ENCODE peak calls at places on chromosomes 1 and 21, in eight cellular contexts. M is heart left ventricle, X is sigmoid colon, Y is right lobe of liver, L is breast epithelium, H is transverse colon, W is endothelial cell of umbilical vein, C is ovary. A is an unnamed sample.

GRCh38 chr1:28811766-28812668 is at the start of gene OPRD1:
- DNase-seq in L (no peak), H (no peak), Y (no peak), C (no peak), X (no peak), W (no peak), M (no peak), A (no peak)

GRCh38 chr1:27596261-27596660 is 7.7 kb downstream of the AHDC1 start:
- DNase-seq in Y (no peak), C (no peak), M (no peak), L (no peak), W (no peak), X (no peak), H (no peak), A (no peak)

GRCh38 chr1:59765036-59765730 is 49.6 kb upstream of the HOOK1 start:
- DNase-seq in M (no peak), H (no peak), W (no peak), Y (no peak), X (no peak), L (no peak), C (no peak), A (no peak)

GRCh38 chr1:219834247-219834917 is 94.0 kb downstream of the SLC30A10 start:
- DNase-seq in L (no peak), M (no peak), X (no peak), Y (no peak), W (no peak), C (no peak), H (no peak), A (no peak)

GRCh38 chr1:179177182-179177581 is 52.3 kb downstream of the ABL2 start:
- DNase-seq in C (no peak), L (no peak), Y (no peak), X (no peak), W (no peak), M (no peak), H (no peak), A (no peak)

GRCh38 chr1:168531605-168532345 is 12.0 kb downstream of the XCL2 start:
- DNase-seq in M (no peak), L (no peak), H (no peak), W (no peak), Y (no peak), C (no peak), X (no peak), A (no peak)

GRCh38 chr1:156796340-156797097 is 20.1 kb downstream of the SH2D2A start:
- DNase-seq in X (no peak), H (peak; percentile 21), M (no peak), W (no peak), Y (no peak), L (no peak), C (no peak), A (no peak)

GRCh38 chr1:30777906-30778155 is 20.3 kb upstream of the LAPTM5 start:
- DNase-seq in M (no peak), C (no peak), H (no peak), W (no peak), X (no peak), Y (no peak), L (no peak), A (peak; percentile 33)

GRCh38 chr21:34679056-34679455 is 10.3 kb downstream of the CLIC6 start:
- DNase-seq in C (no peak), W (no peak), X (no peak), M (no peak), Y (no peak), H (no peak), L (no peak), A (no peak)

GRCh38 chr1:69611316-69611715 is 43.6 kb downstream of the LRRC7 start:
- DNase-seq in Y (no peak), C (no peak), M (no peak), X (no peak), W (peak; percentile 10), L (no peak), H (no peak), A (no peak)

GRCh38 chr1:21174638-21175323 is 1.9 kb downstream of the EIF4G3 start:
- DNase-seq in W (peak; percentile 53), C (no peak), H (no peak), Y (no peak), X (no peak), L (no peak), M (no peak), A (no peak)

GRCh38 chr1:208829601-208830000 is 585.4 kb upstream of the PLXNA2 start:
- DNase-seq in W (peak; percentile 13), M (no peak), Y (no peak), C (no peak), L (no peak), H (no peak), X (no peak), A (no peak)

GRCh38 chr1:66533804-66534745 is at the start of gene SGIP1:
- DNase-seq in L (no peak), H (peak; percentile 18), Y (peak; percentile 29), C (peak; percentile 39), X (peak; percentile 80), M (peak; percentile 82), W (peak; percentile 88), A (no peak)
- TF ChIP-seq POLR2A in L (no peak), H (no peak), Y (no peak), C (peak; percentile 21), X (no peak), M (no peak), W (no peak), A (no peak)

GRCh38 chr1:23825762-23826522 is 713 bp upstream of the HMGCL start:
- DNase-seq in L (no peak), M (no peak), W (no peak), X (no peak), C (no peak), Y (no peak), H (no peak), A (no peak)

GRCh38 chr1:23827717-23828116 is 2.5 kb upstream of the HMGCL start:
- DNase-seq in L (no peak), W (no peak), Y (no peak), X (no peak), M (no peak), H (no peak), C (no peak), A (no peak)

GRCh38 chr1:23824711-23825075 is 536 bp downstream of the HMGCL start:
- DNase-seq in C (no peak), W (no peak), Y (no peak), M (no peak), L (no peak), X (no peak), H (no peak), A (no peak)

GRCh38 chr1:23825076-23825761 is at the start of gene HMGCL:
- DNase-seq in Y (peak; percentile 92), L (peak; percentile 94), X (peak; percentile 95), M (peak; percentile 93), H (peak; percentile 93), C (peak; percentile 92), W (peak; percentile 91), A (peak; percentile 83)

GRCh38 chr1:23823767-23824166 is 1.5 kb downstream of the HMGCL start:
- DNase-seq in L (no peak), W (no peak), H (no peak), C (no peak), X (no peak), M (no peak), Y (no peak), A (no peak)
- TF ChIP-seq POLR2A in L (no peak), W (no peak), H (no peak), C (no peak), X (no peak), M (no peak), Y (no peak), A (no peak)

DNA sequence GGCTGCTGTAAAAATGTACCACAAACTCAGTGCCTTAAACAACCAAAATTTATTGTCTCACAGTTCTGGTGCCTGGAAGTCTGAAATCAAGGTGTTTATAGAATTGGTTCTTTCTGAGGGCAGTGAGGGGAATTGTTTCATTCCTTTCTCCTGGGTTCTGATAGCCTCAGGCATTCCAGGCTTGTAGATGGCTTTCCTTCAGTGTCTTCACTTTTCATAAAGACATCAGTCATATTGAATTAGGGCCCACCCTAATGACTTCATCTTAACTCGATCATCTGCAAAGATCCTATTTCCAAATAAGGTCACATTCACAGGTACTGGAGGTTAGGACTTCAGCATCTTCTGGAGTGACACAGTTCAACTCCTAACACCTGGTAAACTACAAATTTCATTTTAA is 15.0 kb downstream of the CDKN2C start:
- DNase-seq in W (no peak), X (no peak), H (no peak), M (no peak), L (no peak), Y (no peak), C (no peak), A (no peak)
- TF ChIP-seq POLR2A in W (no peak), X (no peak), H (no peak), M (no peak), L (no peak), Y (no peak), C (no peak), A (no peak)

GRCh38 chr21:45317401-45318145 is 29.9 kb upstream of the POFUT2 start:
- DNase-seq in C (peak; percentile 25), L (peak; percentile 38), X (peak; percentile 64), Y (no peak), H (no peak), W (peak; percentile 93), M (no peak), A (peak; percentile 52)
- TF ChIP-seq POLR2A in C (no peak), L (no peak), X (no peak), Y (no peak), H (no peak), W (peak; percentile 7), M (no peak), A (no peak)

DNA sequence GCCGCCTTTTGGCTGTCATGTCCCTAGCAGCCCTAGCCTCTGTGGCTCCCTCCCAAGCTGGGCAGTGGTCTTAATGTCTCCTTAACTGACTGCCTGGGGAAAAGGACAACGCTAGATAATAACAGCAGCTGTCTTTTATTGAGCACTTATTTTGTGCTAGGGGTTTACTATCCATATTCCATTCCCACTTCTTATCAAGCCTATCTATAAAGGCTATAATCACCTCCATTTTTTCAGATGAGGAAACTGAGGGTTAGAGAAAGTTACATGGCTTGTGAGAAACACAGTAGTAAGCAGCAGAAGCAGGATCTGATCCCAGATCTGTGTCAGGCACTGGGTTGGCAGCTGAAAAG is 6.2 kb downstream of the SH3BGRL3 start:
- DNase-seq in W (no peak), C (no peak), H (no peak), L (no peak), M (no peak), X (no peak), Y (no peak), A (no peak)
- TF ChIP-seq POLR2A in W (peak; percentile 34), C (no peak), H (no peak), L (no peak), M (no peak), X (no peak), Y (no peak), A (no peak)